ENCODE peak calls at places on chromosome 3, in four cellular contexts. I is Peyer's patch, R is heart left ventricle, X is right lobe of liver. F is an unnamed sample.

GRCh38 chr3:160129459-160130061 is 95.7 kb upstream of the C3orf80 start:
- DNase-seq in I (no peak), R (no peak), X (no peak), F (no peak)

GRCh38 chr3:151282921-151283320 is 4.6 kb upstream of the P2RY14 start:
- DNase-seq in I (no peak), R (no peak), X (no peak), F (no peak)

GRCh38 chr3:10515884-10516495 is 10.6 kb upstream of the ATP2B2 start:
- DNase-seq in I (peak; percentile 34), R (no peak), X (peak; percentile 76), F (no peak)

GRCh38 chr3:27176256-27176655 is 192.9 kb downstream of the NEK10 start:
- DNase-seq in I (no peak), R (no peak), X (no peak), F (no peak)

GRCh38 chr3:129022114-129022994 is 21.2 kb downstream of the EFCC1 start:
- DNase-seq in I (no peak), R (peak; percentile 91), X (no peak), F (no peak)

GRCh38 chr3:196969001-196969659 is 497 bp upstream of the PIGZ start:
- DNase-seq in I (peak; percentile 65), R (peak; percentile 40), X (no peak), F (no peak)

GRCh38 chr3:52531636-52532516 is 1.8 kb downstream of the NT5DC2 start:
- DNase-seq in I (peak; percentile 48), R (no peak), X (peak; percentile 38), F (peak; percentile 44)

GRCh38 chr3:123419850-123420292 is 29.0 kb downstream of the ADCY5 start:
- DNase-seq in I (peak; percentile 42), R (peak; percentile 92), X (no peak), F (peak; percentile 87)

GRCh38 chr3:38773528-38773927 is 42.5 kb downstream of the SCN10A start:
- DNase-seq in I (no peak), R (no peak), X (no peak), F (no peak)

GRCh38 chr3:105022813-105023212 is 343.9 kb upstream of the ALCAM start:
- DNase-seq in I (no peak), R (no peak), X (no peak), F (no peak)

GRCh38 chr3:10968390-10968789 is 24.2 kb upstream of the SLC6A1 start:
- DNase-seq in I (no peak), R (no peak), X (no peak), F (no peak)

GRCh38 chr3:173395412-173396181 is 1.9 kb upstream of the NLGN1 start:
- DNase-seq in I (peak; percentile 70), R (peak; percentile 93), X (peak; percentile 56), F (peak; percentile 71)
- H3K4me3 ChIP-seq in I (peak overlapping the region; percentile 61), R (peak overlapping the region; percentile 63), X (peak overlapping the region; percentile 49), F (peak overlapping the region; percentile 59)

DNA sequence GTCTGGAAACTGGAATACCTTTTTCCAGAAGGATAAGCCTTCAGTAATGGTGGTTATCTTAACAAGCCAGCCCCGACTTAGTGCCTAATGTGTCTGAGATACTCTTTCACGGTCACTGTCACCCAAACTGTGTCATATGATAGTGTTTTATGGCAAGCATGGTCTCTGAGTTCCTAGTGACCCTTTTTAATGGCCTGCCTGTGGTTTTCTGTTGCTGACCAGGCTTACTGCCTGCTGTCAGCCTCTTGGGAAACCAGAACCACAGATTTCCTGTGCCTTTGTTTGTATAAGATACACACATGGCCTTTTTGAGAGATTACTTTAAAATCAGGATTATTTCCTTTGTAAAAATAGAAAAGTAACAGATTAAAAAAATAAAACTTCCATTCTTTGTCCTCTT is 22.4 kb downstream of the HPS3 start:
- DNase-seq in I (no peak), R (no peak), X (no peak), F (no peak)
- H3K36me3 ChIP-seq in I (no peaks in the 10 kb centered on the region), R (no peaks in the 10 kb centered on the region), X (no peaks in the 10 kb centered on the region), F (no peaks in the 10 kb centered on the region)

DNA sequence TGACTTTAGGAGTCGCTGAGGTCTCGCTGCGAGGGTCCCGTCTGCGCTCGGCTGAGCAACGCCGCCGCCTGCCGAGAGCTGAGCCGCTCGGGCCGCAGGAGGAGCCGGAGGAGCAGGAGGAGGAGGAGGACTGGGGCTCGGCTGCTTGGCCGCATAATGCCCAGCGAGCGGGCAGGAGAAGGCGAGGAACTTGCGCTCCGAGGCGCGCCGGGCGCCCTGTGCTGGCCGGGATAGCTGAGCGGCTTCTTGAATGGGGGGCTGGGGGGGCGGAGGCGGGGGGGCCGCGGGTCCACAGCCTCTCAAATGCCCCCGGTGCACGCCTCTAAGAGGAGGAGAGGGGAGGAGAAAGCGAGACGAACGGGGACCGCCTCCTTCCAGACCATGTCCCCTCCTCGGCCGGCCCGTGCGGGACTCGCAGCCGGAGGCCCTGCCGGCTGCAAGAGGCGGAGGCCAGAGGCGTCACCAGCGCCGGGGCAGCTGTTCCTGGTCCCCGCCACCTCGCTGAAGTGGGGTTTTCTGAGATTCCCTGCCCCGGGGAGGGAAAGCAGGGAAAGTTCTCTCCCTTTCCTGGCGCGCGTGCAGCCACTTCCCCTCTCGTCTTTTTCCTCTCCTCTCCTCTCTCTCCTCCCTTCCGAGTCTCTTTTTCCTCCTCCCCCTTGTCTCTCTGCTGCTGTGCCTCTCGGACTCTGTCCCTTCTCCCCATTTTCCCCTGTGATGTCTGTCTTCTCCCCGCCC is at the start of gene ADAMTS9:
- DNase-seq in I (peak; percentile 67), R (peak; percentile 91), X (peak; percentile 59), F (peak; percentile 76)
- TF ChIP-seq POLR2A in I (no peak), R (peak; percentile 77), X (peak; percentile 59), F (peak; percentile 34)

GRCh38 chr3:193711964-193712598 is 119.1 kb downstream of the OPA1 start:
- DNase-seq in I (no peak), R (no peak), X (no peak), F (no peak)

GRCh38 chr3:193716155-193716554 is 123.1 kb downstream of the OPA1 start:
- DNase-seq in I (no peak), R (no peak), X (no peak), F (no peak)

GRCh38 chr3:193711523-193711963 is 118.5 kb downstream of the OPA1 start:
- DNase-seq in I (no peak), R (no peak), X (no peak), F (no peak)

GRCh38 chr3:193712938-193713337 is 119.9 kb downstream of the OPA1 start:
- DNase-seq in I (no peak), R (no peak), X (no peak), F (no peak)

DNA sequence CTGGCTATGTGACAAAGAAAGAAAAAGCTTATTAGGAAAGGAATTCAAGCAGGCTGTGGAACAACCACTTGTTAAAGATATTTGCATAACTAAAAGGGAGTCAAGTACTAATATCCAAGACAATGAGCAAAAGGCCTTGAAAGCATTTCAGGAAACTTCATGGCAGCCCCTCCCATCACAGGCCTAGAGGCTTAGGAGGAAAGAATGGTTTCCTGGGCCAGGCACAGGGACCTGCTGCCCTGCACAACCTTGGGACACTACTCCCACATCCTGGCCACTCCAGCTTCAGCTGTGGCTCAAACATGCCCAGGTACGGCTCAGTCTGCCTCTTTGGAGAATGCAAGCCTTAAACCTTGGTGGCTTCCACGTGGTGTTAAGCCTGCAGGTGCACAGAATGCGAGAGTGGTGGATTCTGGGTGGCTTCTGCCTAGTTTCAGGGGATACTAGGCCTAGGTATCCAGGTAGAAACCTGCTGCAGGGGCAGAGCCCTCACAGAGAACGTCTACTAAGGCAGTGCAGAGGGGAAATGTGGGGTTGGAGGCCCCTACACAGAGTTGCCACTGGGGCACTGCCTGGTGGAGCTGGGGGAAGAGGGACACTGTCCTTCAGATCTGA is 121.6 kb downstream of the OPA1 start:
- DNase-seq in I (no peak), R (no peak), X (no peak), F (no peak)
- H3K4me3 ChIP-seq in I (no peak overlapping the region), R (no peak overlapping the region), X (no peak overlapping the region), F (no peak overlapping the region)